ENCODE peak calls at places on chromosomes 7 and 10, in five cellular contexts. W, K, J, M and H are unnamed samples.

GRCh38 chr10:117216611-117217195 is 19.4 kb downstream of the KCNK18 start:
- DNase-seq in K (peak; percentile 84), M (peak; percentile 73), J (peak; percentile 58), W (no peak), H (peak; percentile 34)

GRCh38 chr7:1567082-1567771 is 2.6 kb downstream of the PSMG3 start:
- DNase-seq in W (no peak), K (no peak), J (no peak), M (no peak), H (no peak)

GRCh38 chr10:79209340-79209739 is 137.9 kb upstream of the PPIF start:
- DNase-seq in M (no peak), K (no peak), W (no peak), J (no peak), H (no peak)

GRCh38 chr7:39022796-39023195 is 45.1 kb downstream of the POU6F2 start:
- DNase-seq in M (no peak), W (no peak), J (no peak), K (no peak), H (no peak)

GRCh38 chr10:62779487-62780248 is 24.9 kb upstream of the ADO start:
- DNase-seq in W (no peak), M (peak; percentile 31), K (no peak), J (no peak), H (no peak)

GRCh38 chr10:130042386-130042785 is 68.2 kb downstream of the C10orf143 start:
- DNase-seq in M (no peak), W (peak; percentile 28), J (no peak), K (no peak), H (no peak)

GRCh38 chr7:23117841-23118240 is 12.3 kb downstream of the KLHL7 start:
- DNase-seq in W (no peak), M (no peak), K (no peak), J (no peak), H (no peak)

GRCh38 chr10:6239213-6239991 is 36.7 kb downstream of the PFKFB3 start:
- DNase-seq in K (peak; percentile 98), J (peak; percentile 75), M (peak; percentile 97), W (no peak), H (peak; percentile 50)

GRCh38 chr10:31317652-31318381 is 1.2 kb upstream of the ZEB1 start:
- DNase-seq in W (no peak), K (no peak), M (no peak), J (no peak), H (no peak)

GRCh38 chr10:113329121-113329596 is 223.7 kb upstream of the HABP2 start:
- DNase-seq in M (peak; percentile 74), J (no peak), W (no peak), K (no peak), H (no peak)

GRCh38 chr7:30778246-30779025 is 7.2 kb downstream of the MINDY4 start:
- DNase-seq in K (no peak), M (no peak), J (peak; percentile 65), W (no peak), H (no peak)

GRCh38 chr7:128833939-128834310 is 3.7 kb downstream of the FLNC start:
- DNase-seq in W (no peak), K (no peak), M (peak; percentile 65), J (no peak), H (no peak)

GRCh38 chr10:112362833-112363232 is 11.1 kb upstream of the ACSL5 start:
- DNase-seq in M (peak; percentile 41), K (no peak), W (peak; percentile 78), J (peak; percentile 78), H (peak; percentile 59)

GRCh38 chr10:32246685-32247084 is 100.3 kb downstream of the EPC1 start:
- DNase-seq in J (no peak), M (no peak), W (no peak), K (no peak), H (no peak)

GRCh38 chr7:155090647-155091046 is 20.5 kb downstream of the HTR5A start:
- DNase-seq in K (no peak), W (no peak), M (no peak), J (no peak), H (no peak)

GRCh38 chr7:80385512-80385911 is 126.4 kb downstream of the GNAT3 start:
- DNase-seq in J (no peak), W (no peak), K (no peak), M (peak; percentile 48), H (no peak)

GRCh38 chr7:134710854-134711624 is 64.4 kb downstream of the BPGM start:
- DNase-seq in M (peak; percentile 21), K (no peak), W (no peak), J (no peak), H (no peak)

GRCh38 chr7:90592036-90592435 is 4.1 kb upstream of the CDK14 start:
- DNase-seq in M (no peak), K (no peak), J (no peak), W (no peak), H (no peak)

GRCh38 chr7:128799451-128799850 is 7.7 kb downstream of the CCDC136 start:
- DNase-seq in J (no peak), W (no peak), M (no peak), K (no peak), H (no peak)

GRCh38 chr10:1293147-1293546 is 237.0 kb downstream of the WDR37 start:
- DNase-seq in M (no peak), W (no peak), J (no peak), K (no peak), H (no peak)

GRCh38 chr10:113665806-113666354 is 2.0 kb upstream of the NRAP start:
- DNase-seq in J (no peak), W (no peak), M (peak; percentile 86), K (no peak), H (no peak)

GRCh38 chr10:63865210-63865609 is 344.0 kb downstream of the REEP3 start:
- DNase-seq in K (no peak), M (no peak), J (no peak), W (no peak), H (no peak)

GRCh38 chr10:35425596-35425995 is 89.3 kb downstream of the CCNY start:
- DNase-seq in M (peak; percentile 27), W (no peak), J (no peak), K (no peak), H (no peak)

GRCh38 chr10:35421553-35422178 is 85.4 kb downstream of the CCNY start:
- DNase-seq in M (peak; percentile 86), W (no peak), J (peak; percentile 36), K (peak; percentile 86), H (no peak)

GRCh38 chr10:35422236-35422635 is 85.9 kb downstream of the CCNY start:
- DNase-seq in K (no peak), J (no peak), W (no peak), M (no peak), H (no peak)

GRCh38 chr10:35424680-35425285 is 88.5 kb downstream of the CCNY start:
- DNase-seq in W (no peak), K (no peak), J (no peak), M (no peak), H (no peak)

DNA sequence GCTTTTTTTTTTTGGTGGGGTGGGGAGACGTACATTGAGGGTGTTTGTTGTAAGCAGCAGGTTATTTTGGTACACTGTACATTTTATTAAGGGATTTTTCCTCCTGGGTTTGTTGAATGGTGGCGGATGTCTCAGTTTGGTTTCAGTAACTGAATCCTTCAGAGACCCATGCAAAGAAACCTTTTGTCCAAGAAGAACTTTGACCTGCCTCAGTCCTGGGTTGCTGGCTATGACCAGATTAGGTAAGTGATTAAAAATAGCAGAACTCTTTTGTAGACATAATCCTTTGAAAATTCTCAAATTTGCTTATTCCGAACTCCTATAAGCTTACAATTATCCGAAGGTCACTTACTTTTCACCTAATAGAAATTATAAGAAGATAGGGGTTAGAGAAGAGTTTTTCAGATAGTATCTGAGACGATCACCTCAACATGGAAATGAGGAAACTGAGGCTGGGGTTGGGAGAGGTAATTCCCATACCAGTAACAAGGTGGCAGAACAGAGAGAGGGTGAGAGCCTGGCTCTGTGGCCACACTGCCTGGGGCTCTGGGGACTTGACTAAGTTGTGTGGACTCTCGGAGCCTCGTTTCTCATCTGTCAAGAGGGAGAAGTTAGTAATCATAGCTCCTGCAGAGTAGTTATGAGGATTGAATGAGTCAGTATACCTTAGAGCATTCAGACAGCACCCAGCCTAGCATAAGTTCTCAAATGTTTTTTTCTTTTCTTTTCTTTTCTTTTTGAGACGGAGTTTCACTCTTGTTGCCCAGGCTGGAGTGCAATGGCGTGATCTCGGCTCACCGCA is 87.4 kb downstream of the CCNY start:
- DNase-seq in W (no peak), J (no peak), M (no peak), K (no peak), H (no peak)
- TF ChIP-seq CTCF in W (no peak), J (no peak), M (no peak), K (no peak), H (no peak)

DNA sequence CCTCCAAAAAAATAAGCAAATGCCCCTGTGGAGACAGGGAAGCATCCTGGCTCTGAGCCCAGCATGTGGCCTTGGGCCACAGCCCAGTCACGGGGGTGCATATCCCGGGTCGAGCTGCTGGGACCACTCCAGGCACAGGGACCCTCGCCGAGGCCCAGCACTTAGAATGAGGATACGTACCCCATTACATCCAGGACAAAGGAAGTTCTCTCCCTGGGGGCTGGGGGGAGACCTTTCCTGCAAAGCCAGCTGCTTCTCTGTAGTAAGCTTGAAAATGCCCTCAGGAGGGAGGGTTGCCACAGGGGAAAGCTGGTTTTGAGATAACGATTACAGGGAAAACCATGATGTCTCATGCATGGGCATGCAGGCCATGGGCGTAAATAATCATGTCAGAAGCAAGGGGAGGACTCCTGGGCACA is 75.5 kb downstream of the HIPK2 start:
- DNase-seq in W (no peak), J (no peak), K (no peak), M (peak; percentile 21), H (no peak)
- H3K27ac ChIP-seq in W (peak overlapping the region; percentile 21), J (peak overlapping the region; percentile 81), K (no peak overlapping the region), M (peak overlapping the region; percentile 78), H (peak overlapping the region; percentile 82)

GRCh38 chr10:66627156-66627555 is 298.7 kb upstream of the LRRTM3 start:
- DNase-seq in K (peak; percentile 5), M (no peak), J (no peak), W (no peak), H (no peak)
- TF ChIP-seq CTCF in K (no peak), M (no peak), J (peak; percentile 32), W (no peak), H (no peak)

DNA sequence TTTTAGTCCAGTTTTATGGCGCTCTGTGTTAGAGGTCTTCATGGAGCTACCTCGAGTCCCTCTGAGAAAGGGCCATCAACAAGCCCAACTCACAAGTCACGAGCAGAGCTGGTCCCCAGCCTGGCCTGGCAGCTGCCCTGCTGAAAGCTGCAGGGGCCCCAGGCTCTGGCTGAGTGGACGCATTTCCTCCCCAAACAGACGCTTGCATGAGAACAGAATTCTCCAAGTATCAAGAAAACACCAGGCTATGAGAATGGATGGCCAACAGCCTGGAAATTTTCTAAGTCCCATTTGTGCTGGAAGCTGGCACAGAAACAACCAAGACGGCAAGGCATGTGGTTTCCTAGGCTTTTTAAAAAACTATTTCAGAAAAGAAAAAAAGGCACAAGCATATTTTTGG is 114.8 kb downstream of the FAM53B start:
- DNase-seq in W (no peak), K (no peak), J (no peak), M (no peak), H (peak; percentile 34)
- H3K27ac ChIP-seq in W (peak overlapping the region; percentile 48), K (no peak overlapping the region), J (peak overlapping the region; percentile 41), M (no peak overlapping the region), H (peak overlapping the region; percentile 76)